ENCODE peak calls at places on chromosomes 11 and 22, in five cellular contexts. L is spleen, U is tibial nerve, F is IMR-90, P is esophagus muscularis mucosa. B is an unnamed sample.
A peak's percentile ranks its signal among the peaks of the same experiment; 100 is the strongest.

GRCh38 chr11:122784325-122785155 is 53.8 kb upstream of the CRTAM start:
- DNase-seq in U (peak; percentile 26), P (no peak), L (no peak), F (peak; percentile 98), B (peak; percentile 81)

GRCh38 chr11:2447253-2447950 is 2.6 kb downstream of the KCNQ1 start:
- DNase-seq in F (no peak), L (peak; percentile 79), U (no peak), P (no peak), B (no peak)

GRCh38 chr11:134725939-134726639 is 314.0 kb upstream of the B3GAT1 start:
- DNase-seq in F (no peak), L (peak; percentile 62), U (no peak), P (no peak), B (peak; percentile 45)

GRCh38 chr11:67664696-67665536 is 9.5 kb downstream of the ALDH3B2 start:
- DNase-seq in F (no peak), P (no peak), U (no peak), L (no peak), B (no peak)

GRCh38 chr11:26319906-26320305 is 12.0 kb upstream of the ANO3 start:
- DNase-seq in L (no peak), F (no peak), P (no peak), U (no peak), B (no peak)

GRCh38 chr11:118229274-118229847 is 4.5 kb upstream of the JAML start:
- DNase-seq in F (no peak), U (no peak), L (no peak), P (no peak), B (no peak)

GRCh38 chr11:103043826-103044688 is 47.9 kb downstream of the DCUN1D5 start:
- DNase-seq in P (no peak), U (no peak), F (no peak), L (no peak), B (no peak)

GRCh38 chr11:45745065-45745811 is 59.7 kb upstream of the SLC35C1 start:
- DNase-seq in L (peak; percentile 51), F (no peak), P (no peak), U (no peak), B (peak; percentile 71)

GRCh38 chr22:50705219-50705691 is 32.6 kb downstream of the SHANK3 start:
- DNase-seq in F (peak; percentile 70), L (peak; percentile 77), P (no peak), U (no peak), B (peak; percentile 66)

GRCh38 chr11:89067264-89067663 is 1.5 kb upstream of the GRM5 start:
- DNase-seq in P (no peak), F (no peak), L (no peak), U (no peak), B (no peak)

GRCh38 chr11:24837112-24837511 is 340.3 kb downstream of the LUZP2 start:
- DNase-seq in U (no peak), P (no peak), F (no peak), L (no peak), B (no peak)

GRCh38 chr22:39284142-39284980 is 35.1 kb downstream of the RPL3 start:
- DNase-seq in L (no peak), U (no peak), P (no peak), F (no peak), B (no peak)

GRCh38 chr11:35335226-35335625 is 84.1 kb downstream of the SLC1A2 start:
- DNase-seq in L (no peak), P (no peak), F (no peak), U (no peak), B (no peak)

GRCh38 chr11:109981028-109981636 is 112.1 kb upstream of the ZC3H12C start:
- DNase-seq in L (no peak), P (no peak), U (no peak), F (no peak), B (no peak)

GRCh38 chr11:67468509-67468834 is 579 bp downstream of the TMEM134 start:
- DNase-seq in P (no peak), L (no peak), U (no peak), F (no peak), B (no peak)

GRCh38 chr11:119584193-119585037 is 144.6 kb downstream of the NECTIN1 start:
- DNase-seq in F (peak; percentile 63), L (no peak), U (no peak), P (no peak), B (peak; percentile 49)
- TF ChIP-seq POLR2A in F (no peak), L (no peak), U (no peak), P (no peak), B (no peak)

GRCh38 chr11:65789230-65790103 is 2.6 kb downstream of the OVOL1 start:
- DNase-seq in P (no peak), U (no peak), F (no peak), L (no peak), B (no peak)

GRCh38 chr11:65787649-65788622 is 1.1 kb downstream of the OVOL1 start:
- DNase-seq in L (no peak), F (no peak), P (no peak), U (no peak), B (peak; percentile 42)

GRCh38 chr11:65790104-65790901 is 3.4 kb downstream of the OVOL1 start:
- DNase-seq in P (no peak), F (no peak), U (no peak), L (no peak), B (no peak)

GRCh38 chr11:65786786-65787636 is at the start of gene OVOL1:
- DNase-seq in F (no peak), U (no peak), L (peak; percentile 84), P (no peak), B (peak; percentile 36)

GRCh38 chr11:65788801-65789200 is 1.9 kb downstream of the OVOL1 start:
- DNase-seq in L (no peak), U (no peak), P (no peak), F (no peak), B (no peak)
- TF ChIP-seq POLR2A in L (no peak), U (no peak), P (no peak), F (no peak), B (no peak)

DNA sequence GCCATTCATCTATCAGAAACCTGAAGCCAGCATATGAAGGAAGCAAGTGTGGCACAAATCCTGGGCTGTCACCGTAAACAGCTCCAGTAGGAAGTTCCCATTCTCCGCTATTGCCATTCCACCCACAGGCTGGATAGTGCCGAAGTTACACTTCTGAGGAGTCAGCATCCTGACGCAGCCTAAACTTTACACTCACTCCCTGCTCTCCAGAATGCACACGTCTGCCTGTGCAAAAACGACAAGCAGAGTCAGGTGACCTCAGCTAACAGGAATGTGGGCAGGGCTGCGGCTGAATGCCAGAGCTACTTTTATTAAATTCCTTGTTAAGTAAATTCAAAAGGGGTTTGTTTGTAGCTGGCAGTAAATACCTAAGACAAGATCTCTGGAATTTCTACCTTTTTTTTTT is 33.7 kb downstream of the NFRKB start:
- DNase-seq in U (no peak), P (no peak), F (peak; percentile 96), L (no peak), B (peak; percentile 53)
- TF ChIP-seq POLR2A in U (no peak), P (no peak), F (no peak), L (no peak), B (no peak)

GRCh38 chr11:131957891-131958290 is 587.5 kb downstream of the NTM start:
- DNase-seq in F (no peak), L (no peak), P (no peak), U (no peak), B (no peak)
- TF ChIP-seq POLR2A in F (no peak), L (no peak), P (no peak), U (no peak), B (no peak)

DNA sequence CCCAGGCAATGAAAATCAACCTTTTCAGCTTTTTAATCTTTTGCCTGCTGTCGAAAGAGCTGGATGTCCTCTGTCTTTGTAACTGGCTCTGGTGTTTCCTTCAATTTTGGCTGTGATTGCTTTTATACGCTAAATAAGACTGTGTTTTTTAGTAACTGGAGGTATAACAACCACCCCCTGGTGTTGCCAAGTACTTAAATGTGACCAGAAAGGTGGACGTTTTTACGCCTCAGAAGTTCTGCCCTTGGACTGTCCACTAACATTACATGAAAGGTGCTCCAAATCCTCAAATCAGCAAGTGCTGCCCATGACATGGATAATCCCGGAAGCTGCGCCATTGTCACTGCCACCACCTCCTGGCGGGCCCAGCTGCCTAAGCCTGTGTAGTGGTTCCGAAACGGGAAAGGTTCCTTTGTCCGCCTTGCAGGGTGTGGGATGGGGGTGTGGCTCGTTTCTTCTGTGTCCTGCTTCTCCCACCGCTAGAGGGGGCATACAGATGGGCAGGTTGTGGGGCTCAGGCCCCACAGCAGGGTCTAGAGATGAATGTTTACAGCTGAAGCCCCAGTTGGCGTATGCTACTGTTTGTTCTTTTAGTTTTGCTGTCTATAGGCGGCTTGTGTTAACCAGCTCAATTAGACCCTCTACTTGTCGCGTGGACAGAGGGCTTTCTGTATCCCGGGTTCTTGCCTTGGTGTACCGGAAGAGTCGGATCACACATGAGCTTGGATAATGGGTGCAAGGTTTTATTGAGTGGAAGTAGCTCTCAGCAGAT is 82.2 kb upstream of the SEPTIN5 start:
- DNase-seq in P (no peak), F (peak; percentile 27), U (no peak), L (no peak), B (peak; percentile 45)
- TF ChIP-seq POLR2A in P (no peak), F (no peak), U (no peak), L (no peak), B (no peak)

DNA sequence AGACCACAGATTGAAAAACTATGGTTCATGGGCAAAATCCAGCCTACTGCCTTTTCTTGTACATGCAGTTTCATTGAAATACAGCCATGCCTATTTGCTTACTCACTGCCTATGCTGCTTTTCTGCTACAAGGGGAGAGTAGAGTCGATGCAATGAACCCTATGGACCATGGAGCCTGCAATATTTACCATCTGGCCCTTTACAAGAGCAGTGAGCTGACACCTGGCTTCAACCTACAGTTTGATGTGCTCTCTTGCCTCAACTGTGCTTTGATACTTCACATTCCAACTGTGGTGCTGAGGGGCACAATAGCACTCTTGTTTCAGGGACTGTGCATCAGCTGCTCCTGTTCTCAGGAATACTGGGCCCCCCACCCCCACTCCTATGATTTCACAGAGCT is 239.5 kb upstream of the SORL1-AS1 start:
- DNase-seq in F (peak; percentile 20), L (no peak), U (no peak), P (peak; percentile 70), B (no peak)
- TF ChIP-seq POLR2A in F (no peak), L (no peak), U (no peak), P (no peak), B (no peak)

DNA sequence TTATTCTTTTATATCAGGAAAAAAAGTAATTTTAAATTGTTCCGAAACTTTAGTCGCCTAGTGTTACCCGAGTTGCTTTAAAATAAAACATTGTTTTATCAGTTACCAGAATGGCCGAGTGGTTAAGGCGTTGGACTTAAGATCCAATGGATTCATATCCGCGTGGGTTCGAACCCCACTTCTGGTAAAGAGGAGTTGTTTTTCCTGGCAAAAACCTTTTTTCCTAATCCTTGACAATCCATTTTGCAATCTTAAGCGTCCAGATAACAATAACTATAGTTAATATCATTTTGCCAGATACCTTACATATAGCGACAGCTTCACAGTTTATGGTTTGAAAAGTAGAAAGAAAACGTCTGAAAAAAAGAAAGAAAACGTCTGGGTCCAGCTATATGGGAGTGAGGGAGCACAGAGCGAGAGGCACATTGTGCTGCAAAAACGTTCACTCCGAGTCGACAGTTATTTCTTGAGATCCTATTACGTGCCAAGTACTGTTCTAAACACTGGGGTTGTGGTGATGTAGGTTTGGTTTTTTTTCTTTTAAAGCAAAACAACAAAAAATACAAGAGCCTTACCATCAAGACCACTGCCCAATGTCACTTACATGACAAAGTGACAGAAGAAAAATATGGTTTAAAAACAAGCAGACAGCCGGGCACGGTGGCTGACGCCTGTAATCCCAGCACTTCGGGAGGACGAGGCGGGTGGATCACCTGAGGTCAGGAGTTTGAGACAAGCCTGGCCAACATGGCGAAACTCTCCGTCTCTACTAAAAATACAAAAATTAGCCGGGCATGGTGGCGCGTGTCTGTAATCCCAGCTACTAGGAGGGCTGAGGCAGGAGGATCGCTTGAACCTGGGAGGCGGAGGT is 40.5 kb downstream of the OR4D9 start:
- DNase-seq in L (no peak), U (no peak), P (no peak), F (peak; percentile 90), B (peak; percentile 79)
- TF ChIP-seq POLR2A in L (no peak), U (no peak), P (no peak), F (no peak), B (no peak)

B was measured in testis.